ENCODE peak calls at places on chromosomes 16 and 17, in four cellular contexts. H, Q, K and F are unnamed samples.
A peak's percentile ranks its signal among the peaks of the same experiment; 100 is the strongest.

GRCh38 chr17:58326609-58327341 is 1.8 kb downstream of the TSPOAP1 start:
- DNase-seq in Q (no peak), K (no peak), H (no peak), F (no peak)

GRCh38 chr16:88468289-88469129 is 15.4 kb downstream of the ZFPM1 start:
- DNase-seq in H (no peak), K (peak; percentile 30), Q (no peak), F (no peak)

GRCh38 chr16:56886296-56886695 is 21.3 kb downstream of the SLC12A3 start:
- DNase-seq in K (no peak), H (no peak), Q (no peak), F (no peak)

GRCh38 chr17:38431343-38432145 is 3.3 kb downstream of the ARHGAP23 start:
- DNase-seq in Q (no peak), H (no peak), K (no peak), F (no peak)

GRCh38 chr16:68286153-68287074 is 22.1 kb downstream of the SLC7A6 start:
- DNase-seq in Q (no peak), K (no peak), H (no peak), F (no peak)

GRCh38 chr16:88634141-88634993 is 4.0 kb upstream of the IL17C start:
- DNase-seq in K (no peak), H (peak; percentile 48), Q (peak; percentile 58), F (no peak)

GRCh38 chr16:88772871-88773811 is 11.9 kb downstream of the PIEZO1 start:
- DNase-seq in Q (peak; percentile 71), H (no peak), K (peak; percentile 75), F (no peak)

GRCh38 chr17:44672479-44673093 is 16.3 kb downstream of the MEIOC start:
- DNase-seq in Q (no peak), K (peak; percentile 23), H (no peak), F (no peak)

GRCh38 chr17:47287639-47288038 is 34.0 kb downstream of the ITGB3 start:
- DNase-seq in H (no peak), Q (no peak), K (no peak), F (no peak)

GRCh38 chr16:4984174-4985000 is 26.3 kb downstream of the SEC14L5 start:
- DNase-seq in H (no peak), Q (no peak), K (peak; percentile 11), F (no peak)

GRCh38 chr16:3861808-3862451 is 18.6 kb downstream of the CREBBP start:
- DNase-seq in Q (no peak), H (no peak), K (peak; percentile 60), F (no peak)

GRCh38 chr17:63760771-63761539 is 12.4 kb downstream of the CCDC47 start:
- DNase-seq in Q (no peak), K (peak; percentile 61), H (no peak), F (no peak)

GRCh38 chr16:47712276-47713224 is 251.4 kb downstream of the PHKB start:
- DNase-seq in K (peak; percentile 48), Q (peak; percentile 9), H (no peak), F (no peak)

GRCh38 chr17:9725575-9725974 is 65.8 kb downstream of the DHRS7C start:
- DNase-seq in Q (no peak), H (no peak), K (peak; percentile 40), F (no peak)

GRCh38 chr16:23595246-23595950 is 718 bp downstream of the NDUFAB1 start:
- DNase-seq in Q (no peak), H (no peak), K (no peak), F (no peak)

GRCh38 chr16:72394526-72394925 is 222.6 kb upstream of the PMFBP1 start:
- DNase-seq in H (no peak), Q (no peak), K (no peak), F (no peak)

GRCh38 chr17:35866356-35866950 is 2.2 kb downstream of the HEATR9 start:
- DNase-seq in H (no peak), K (peak; percentile 72), Q (no peak), F (no peak)

GRCh38 chr16:68786685-68787418 is 49.8 kb downstream of the CDH1 start:
- DNase-seq in K (peak; percentile 21), H (no peak), Q (no peak), F (no peak)

GRCh38 chr16:67104061-67104460 is 5.7 kb upstream of the PHAF1 start:
- DNase-seq in Q (no peak), H (no peak), K (peak; percentile 70), F (no peak)

GRCh38 chr16:29877266-29877961 is 14.4 kb upstream of the CDIPT start:
- DNase-seq in Q (no peak), K (no peak), H (no peak), F (no peak)

GRCh38 chr16:27729516-27730304 is 179.8 kb downstream of the KATNIP start:
- DNase-seq in H (no peak), Q (peak; percentile 20), K (peak; percentile 43), F (no peak)

GRCh38 chr17:70034158-70034557 is 40.9 kb upstream of the KCNJ16 start:
- DNase-seq in K (no peak), H (no peak), Q (no peak), F (no peak)

GRCh38 chr16:89094252-89094901 is 725 bp downstream of the ACSF3 start:
- DNase-seq in Q (no peak), K (peak; percentile 49), H (no peak), F (no peak)